ENCODE peak calls at places on chromosomes 16 and 17, in seven cellular contexts. E is upper lobe of right lung, K is AG10803, R is AG04450, P is tibial artery, W is cardiac fibroblast, U is NB4. D is an unnamed sample.

GRCh38 chr16:81137012-81137335 is 40.8 kb upstream of the GCSH start:
- DNase-seq in E (no peak), K (peak), R (no peak), P (no peak), W (peak), U (no peak), D (peak)

GRCh38 chr16:57062329-57062728 is 30.1 kb upstream of the CPNE2 start:
- DNase-seq in E (no peak), K (no peak), R (no peak), P (no peak), W (no peak), U (no peak), D (no peak)

GRCh38 chr17:22461460-22462145 is 769.3 kb downstream of the KCNJ18 start:
- DNase-seq in E (no peak), K (no peak), R (no peak), P (no peak), W (no peak), U (no peak), D (no peak)

GRCh38 chr16:82603784-82604411 is 22.9 kb upstream of the CDH13 start:
- DNase-seq in E (no peak), K (peak), R (peak), P (peak), W (peak), U (peak), D (peak)

GRCh38 chr16:22077700-22078313 is 14.5 kb upstream of the VWA3A start:
- DNase-seq in E (no peak), K (peak), R (peak), P (peak), W (peak), U (peak), D (peak)

GRCh38 chr17:18866866-18867813 is 9.2 kb downstream of the PRPSAP2 start:
- DNase-seq in E (no peak), K (no peak), R (no peak), P (no peak), W (no peak), U (no peak), D (no peak)

GRCh38 chr17:13346081-13346533 is 255.6 kb downstream of the HS3ST3A1 start:
- DNase-seq in E (no peak), K (peak), R (peak), P (no peak), W (peak), U (peak), D (peak)

GRCh38 chr16:1980026-1980769 is 1.1 kb downstream of the NOXO1 start:
- DNase-seq in E (no peak), K (no peak), R (no peak), P (no peak), W (no peak), U (no peak), D (no peak)

GRCh38 chr17:4512156-4513112 is 13.8 kb downstream of the SPNS2 start:
- DNase-seq in E (no peak), K (no peak), R (no peak), P (no peak), W (no peak), U (no peak), D (no peak)

GRCh38 chr16:22638393-22639206 is 127.9 kb downstream of the NPIPB5 start:
- DNase-seq in E (no peak), K (peak), R (no peak), P (no peak), W (peak), U (peak), D (peak)

GRCh38 chr16:15749371-15749770 is 99.3 kb downstream of the NDE1 start:
- DNase-seq in E (no peak), K (no peak), R (no peak), P (no peak), W (no peak), U (no peak), D (no peak)

GRCh38 chr17:18980682-18981384 is 23.7 kb downstream of the FAM83G start:
- DNase-seq in E (no peak), K (no peak), R (no peak), P (no peak), W (peak), U (no peak), D (peak)

GRCh38 chr17:48597775-48598631 is 4.4 kb upstream of the HOXB5 start:
- DNase-seq in E (no peak), K (peak), R (no peak), P (no peak), W (no peak), U (peak), D (peak)

GRCh38 chr17:16975744-16976625 is 4.1 kb upstream of the TNFRSF13B start:
- DNase-seq in E (no peak), K (no peak), R (no peak), P (no peak), W (no peak), U (no peak), D (no peak)

GRCh38 chr17:16976686-16977550 is 5.0 kb upstream of the TNFRSF13B start:
- DNase-seq in E (no peak), K (no peak), R (no peak), P (no peak), W (no peak), U (no peak), D (no peak)

GRCh38 chr17:16974569-16975265 is 2.8 kb upstream of the TNFRSF13B start:
- DNase-seq in E (no peak), K (no peak), R (no peak), P (no peak), W (no peak), U (no peak), D (no peak)

GRCh38 chr17:16973760-16974540 is 2.0 kb upstream of the TNFRSF13B start:
- DNase-seq in E (no peak), K (no peak), R (no peak), P (no peak), W (no peak), U (no peak), D (no peak)

DNA sequence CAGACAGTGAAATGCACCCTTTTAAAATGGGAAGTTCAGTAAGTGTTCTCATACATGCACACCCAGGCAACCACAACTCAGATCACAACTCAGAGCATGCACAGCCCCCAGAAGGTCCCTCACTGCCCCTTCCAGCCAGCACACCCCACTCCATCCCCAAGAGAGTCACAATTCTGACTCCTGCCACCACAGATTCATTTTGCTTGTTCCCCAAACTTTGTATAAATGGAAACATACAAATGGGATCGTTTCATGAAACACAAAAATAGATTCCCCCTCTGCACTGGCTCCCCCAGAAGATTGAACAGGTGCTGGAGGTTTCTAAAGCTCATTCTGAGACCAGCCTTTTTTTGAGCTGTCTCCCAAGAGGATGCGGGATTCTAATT is 3.3 kb upstream of the TNFRSF13B start:
- DNase-seq in E (no peak), K (no peak), R (no peak), P (no peak), W (no peak), U (peak), D (no peak)
- H3K4me3 ChIP-seq in E (no peak), K (no peak), R (no peak), P (no peak), W (no peak), U (no peak), D (no peak)

GRCh38 chr17:56594528-56595418 is 1.3 kb downstream of the NOG start:
- DNase-seq in E (peak), K (peak), R (no peak), P (no peak), W (peak), U (peak), D (no peak)
- TF ChIP-seq CTCF in E (no peak), K (peak), R (no peak), P (no peak), W (no peak), U (no peak), D (no peak)

GRCh38 chr17:57982452-57983170 is 5.4 kb downstream of the VEZF1 start:
- DNase-seq in E (no peak), K (no peak), R (no peak), P (no peak), W (no peak), U (no peak), D (no peak)

GRCh38 chr17:57985675-57985974 is 2.4 kb downstream of the VEZF1 start:
- DNase-seq in E (no peak), K (peak), R (no peak), P (no peak), W (peak), U (no peak), D (peak)

GRCh38 chr17:57984936-57985674 is 2.9 kb downstream of the VEZF1 start:
- DNase-seq in E (no peak), K (peak), R (no peak), P (no peak), W (no peak), U (no peak), D (no peak)

GRCh38 chr17:57983446-57983845 is 4.6 kb downstream of the VEZF1 start:
- DNase-seq in E (no peak), K (no peak), R (no peak), P (no peak), W (no peak), U (no peak), D (no peak)

GRCh38 chr17:57984226-57984890 is 3.7 kb downstream of the VEZF1 start:
- DNase-seq in E (no peak), K (peak), R (no peak), P (no peak), W (no peak), U (no peak), D (peak)
- H3K4me3 ChIP-seq in E (no peak), K (peak), R (peak), P (no peak), W (no peak), U (no peak), D (no peak)

DNA sequence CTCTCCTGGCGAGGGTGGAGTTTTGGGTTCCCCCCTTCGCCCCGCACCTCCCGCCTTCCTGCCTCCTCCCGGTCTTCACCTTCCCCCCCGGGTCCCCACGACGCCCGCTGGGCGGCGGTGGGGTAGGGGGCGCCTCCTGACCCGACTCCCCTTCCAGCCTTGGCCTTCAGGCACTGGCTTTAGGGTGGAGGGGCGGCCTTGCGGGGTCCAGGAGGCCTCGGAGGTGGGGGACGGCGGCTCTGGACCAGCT is 2.4 kb downstream of the SLC16A3 start:
- DNase-seq in E (no peak), K (no peak), R (no peak), P (no peak), W (no peak), U (no peak), D (no peak)
- TF ChIP-seq CTCF in E (no peak), K (no peak), R (no peak), P (no peak), W (no peak), U (no peak), D (no peak)

DNA sequence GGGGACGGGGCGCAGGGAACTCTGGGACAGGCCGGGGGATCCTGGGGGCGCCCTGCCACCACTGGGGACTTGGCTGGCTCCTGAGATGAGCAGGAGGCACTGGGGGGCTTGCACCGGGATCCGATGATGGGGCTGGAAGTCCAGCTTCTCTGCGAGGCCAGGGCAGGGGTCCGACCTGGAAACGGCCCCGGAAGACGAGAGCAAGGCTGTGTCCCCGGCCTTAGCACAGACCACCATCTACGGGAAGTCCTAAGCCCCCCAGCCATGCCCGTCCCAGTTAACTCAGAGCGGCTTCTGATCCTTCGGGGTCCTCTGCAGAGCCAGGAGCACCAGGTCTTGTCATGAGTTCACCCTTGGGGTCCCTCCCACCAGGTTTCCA is 573 bp downstream of the CDT1 start:
- DNase-seq in E (no peak), K (no peak), R (no peak), P (peak), W (no peak), U (no peak), D (no peak)
- H3K4me3 ChIP-seq in E (no peak), K (peak), R (peak), P (peak), W (peak), U (peak), D (peak)

D was measured in fibroblast of the aortic adventitia.